ENCODE peak calls at places on chromosomes 4 and X, in six cellular contexts. One of them, this sample, is unnamed.
A peak's percentile ranks its signal among the peaks of the same experiment; 100 is the strongest.

GRCh38 chr4:121950212-121950679 is 1.6 kb downstream of the TRPC3 start:
- DNase-seq in amygdala: peak; percentile 14
- DNase-seq in naive thymus-derived CD4-positive, alpha-beta T cell: peak; percentile 80
- DNase-seq in stimulated activated CD8-positive, alpha-beta memory T cell treated with anti-CD3 and anti-CD28 coated beads, Interleukin-7, amount 100 ng/mL, for 1 hour: peak; percentile 87
- DNase-seq in ELR: peak; percentile 62
- DNase-seq in lung microvascular endothelial cell: peak; percentile 55
- DNase-seq in this sample: peak; percentile 65

GRCh38 chr4:170269950-170270349 is 180.2 kb upstream of the AADAT start:
- DNase-seq in lung microvascular endothelial cell: no peak
- DNase-seq in stimulated activated CD8-positive, alpha-beta memory T cell treated with anti-CD3 and anti-CD28 coated beads, Interleukin-7, amount 100 ng/mL, for 1 hour: no peak
- DNase-seq in amygdala: no peak
- DNase-seq in ELR: no peak
- DNase-seq in naive thymus-derived CD4-positive, alpha-beta T cell: no peak
- DNase-seq in this sample: no peak

GRCh38 chr4:37602454-37603069 is 83.6 kb downstream of the RELL1 start:
- DNase-seq in lung microvascular endothelial cell: no peak
- DNase-seq in amygdala: no peak
- DNase-seq in stimulated activated CD8-positive, alpha-beta memory T cell treated with anti-CD3 and anti-CD28 coated beads, Interleukin-7, amount 100 ng/mL, for 1 hour: no peak
- DNase-seq in ELR: no peak
- DNase-seq in naive thymus-derived CD4-positive, alpha-beta T cell: no peak
- DNase-seq in this sample: no peak

GRCh38 chr4:156241896-156242295 is 288.2 kb upstream of the CTSO start:
- DNase-seq in lung microvascular endothelial cell: no peak
- DNase-seq in naive thymus-derived CD4-positive, alpha-beta T cell: no peak
- DNase-seq in amygdala: no peak
- DNase-seq in stimulated activated CD8-positive, alpha-beta memory T cell treated with anti-CD3 and anti-CD28 coated beads, Interleukin-7, amount 100 ng/mL, for 1 hour: no peak
- DNase-seq in ELR: no peak
- DNase-seq in this sample: no peak

GRCh38 chrX:40090050-40090804 is 7.5 kb downstream of the BCOR start:
- DNase-seq in naive thymus-derived CD4-positive, alpha-beta T cell: no peak
- DNase-seq in stimulated activated CD8-positive, alpha-beta memory T cell treated with anti-CD3 and anti-CD28 coated beads, Interleukin-7, amount 100 ng/mL, for 1 hour: no peak
- DNase-seq in amygdala: no peak
- DNase-seq in lung microvascular endothelial cell: peak; percentile 17
- DNase-seq in ELR: peak; percentile 23
- DNase-seq in this sample: no peak

GRCh38 chr4:77045490-77045889 is 30.3 kb downstream of the CCNI start:
- DNase-seq in lung microvascular endothelial cell: no peak
- DNase-seq in ELR: peak; percentile 38
- DNase-seq in stimulated activated CD8-positive, alpha-beta memory T cell treated with anti-CD3 and anti-CD28 coated beads, Interleukin-7, amount 100 ng/mL, for 1 hour: no peak
- DNase-seq in amygdala: no peak
- DNase-seq in naive thymus-derived CD4-positive, alpha-beta T cell: no peak
- DNase-seq in this sample: no peak

GRCh38 chrX:153954618-153955450 is 10.4 kb upstream of the RENBP start:
- DNase-seq in lung microvascular endothelial cell: no peak
- DNase-seq in ELR: no peak
- DNase-seq in amygdala: no peak
- DNase-seq in stimulated activated CD8-positive, alpha-beta memory T cell treated with anti-CD3 and anti-CD28 coated beads, Interleukin-7, amount 100 ng/mL, for 1 hour: no peak
- DNase-seq in naive thymus-derived CD4-positive, alpha-beta T cell: no peak
- DNase-seq in this sample: no peak

GRCh38 chrX:34147345-34147744 is 15.2 kb upstream of the FAM47A start:
- DNase-seq in amygdala: no peak
- DNase-seq in lung microvascular endothelial cell: no peak
- DNase-seq in naive thymus-derived CD4-positive, alpha-beta T cell: no peak
- DNase-seq in ELR: no peak
- DNase-seq in stimulated activated CD8-positive, alpha-beta memory T cell treated with anti-CD3 and anti-CD28 coated beads, Interleukin-7, amount 100 ng/mL, for 1 hour: no peak
- DNase-seq in this sample: no peak

GRCh38 chrX:53028678-53029077 is 19.9 kb upstream of the GPR173 start:
- DNase-seq in amygdala: no peak
- DNase-seq in ELR: no peak
- DNase-seq in naive thymus-derived CD4-positive, alpha-beta T cell: no peak
- DNase-seq in lung microvascular endothelial cell: no peak
- DNase-seq in stimulated activated CD8-positive, alpha-beta memory T cell treated with anti-CD3 and anti-CD28 coated beads, Interleukin-7, amount 100 ng/mL, for 1 hour: no peak
- DNase-seq in this sample: no peak

GRCh38 chr4:181301735-181302380 is 941.3 kb upstream of the TENM3 start:
- DNase-seq in amygdala: no peak
- DNase-seq in lung microvascular endothelial cell: no peak
- DNase-seq in stimulated activated CD8-positive, alpha-beta memory T cell treated with anti-CD3 and anti-CD28 coated beads, Interleukin-7, amount 100 ng/mL, for 1 hour: no peak
- DNase-seq in naive thymus-derived CD4-positive, alpha-beta T cell: no peak
- DNase-seq in ELR: peak; percentile 50
- DNase-seq in this sample: peak; percentile 32

GRCh38 chr4:53801373-53801772 is 210.1 kb upstream of the LNX1 start:
- DNase-seq in amygdala: no peak
- DNase-seq in stimulated activated CD8-positive, alpha-beta memory T cell treated with anti-CD3 and anti-CD28 coated beads, Interleukin-7, amount 100 ng/mL, for 1 hour: no peak
- DNase-seq in naive thymus-derived CD4-positive, alpha-beta T cell: no peak
- DNase-seq in ELR: no peak
- DNase-seq in lung microvascular endothelial cell: no peak
- DNase-seq in this sample: no peak

GRCh38 chr4:85928775-85929585 is 430.9 kb downstream of the MAPK10 start:
- DNase-seq in stimulated activated CD8-positive, alpha-beta memory T cell treated with anti-CD3 and anti-CD28 coated beads, Interleukin-7, amount 100 ng/mL, for 1 hour: no peak
- DNase-seq in amygdala: no peak
- DNase-seq in ELR: peak; percentile 54
- DNase-seq in naive thymus-derived CD4-positive, alpha-beta T cell: no peak
- DNase-seq in lung microvascular endothelial cell: no peak
- DNase-seq in this sample: peak; percentile 46

GRCh38 chr4:151939670-151940069 is 178.9 kb upstream of the GATB start:
- DNase-seq in stimulated activated CD8-positive, alpha-beta memory T cell treated with anti-CD3 and anti-CD28 coated beads, Interleukin-7, amount 100 ng/mL, for 1 hour: no peak
- DNase-seq in ELR: no peak
- DNase-seq in lung microvascular endothelial cell: no peak
- DNase-seq in naive thymus-derived CD4-positive, alpha-beta T cell: no peak
- DNase-seq in amygdala: no peak
- DNase-seq in this sample: no peak

GRCh38 chrX:21373637-21374162 is 518 bp upstream of the CNKSR2 start:
- DNase-seq in stimulated activated CD8-positive, alpha-beta memory T cell treated with anti-CD3 and anti-CD28 coated beads, Interleukin-7, amount 100 ng/mL, for 1 hour: no peak
- DNase-seq in amygdala: no peak
- DNase-seq in naive thymus-derived CD4-positive, alpha-beta T cell: no peak
- DNase-seq in ELR: no peak
- DNase-seq in lung microvascular endothelial cell: no peak
- DNase-seq in this sample: no peak

GRCh38 chrX:49816435-49816834 is 12.7 kb upstream of the PAGE4 start:
- DNase-seq in amygdala: no peak
- DNase-seq in ELR: no peak
- DNase-seq in lung microvascular endothelial cell: no peak
- DNase-seq in naive thymus-derived CD4-positive, alpha-beta T cell: no peak
- DNase-seq in stimulated activated CD8-positive, alpha-beta memory T cell treated with anti-CD3 and anti-CD28 coated beads, Interleukin-7, amount 100 ng/mL, for 1 hour: no peak
- DNase-seq in this sample: no peak

GRCh38 chr4:173666-174314 is 49.5 kb downstream of the ZNF718 start:
- DNase-seq in lung microvascular endothelial cell: no peak
- DNase-seq in amygdala: no peak
- DNase-seq in stimulated activated CD8-positive, alpha-beta memory T cell treated with anti-CD3 and anti-CD28 coated beads, Interleukin-7, amount 100 ng/mL, for 1 hour: no peak
- DNase-seq in ELR: no peak
- DNase-seq in naive thymus-derived CD4-positive, alpha-beta T cell: no peak
- DNase-seq in this sample: no peak

GRCh38 chr4:188221090-188221489 is 81.8 kb downstream of the TRIML1 start:
- DNase-seq in naive thymus-derived CD4-positive, alpha-beta T cell: no peak
- DNase-seq in stimulated activated CD8-positive, alpha-beta memory T cell treated with anti-CD3 and anti-CD28 coated beads, Interleukin-7, amount 100 ng/mL, for 1 hour: no peak
- DNase-seq in ELR: no peak
- DNase-seq in lung microvascular endothelial cell: no peak
- DNase-seq in amygdala: no peak
- DNase-seq in this sample: no peak

GRCh38 chr4:8185280-8185679 is 13.8 kb upstream of the SH3TC1 start:
- DNase-seq in ELR: peak; percentile 87
- DNase-seq in stimulated activated CD8-positive, alpha-beta memory T cell treated with anti-CD3 and anti-CD28 coated beads, Interleukin-7, amount 100 ng/mL, for 1 hour: no peak
- DNase-seq in naive thymus-derived CD4-positive, alpha-beta T cell: no peak
- DNase-seq in lung microvascular endothelial cell: no peak
- DNase-seq in amygdala: no peak
- DNase-seq in this sample: peak; percentile 96

GRCh38 chr4:56128231-56128630 is 179.5 kb downstream of the CEP135 start:
- DNase-seq in lung microvascular endothelial cell: peak; percentile 16
- DNase-seq in stimulated activated CD8-positive, alpha-beta memory T cell treated with anti-CD3 and anti-CD28 coated beads, Interleukin-7, amount 100 ng/mL, for 1 hour: no peak
- DNase-seq in amygdala: no peak
- DNase-seq in naive thymus-derived CD4-positive, alpha-beta T cell: no peak
- DNase-seq in ELR: peak; percentile 23
- DNase-seq in this sample: peak; percentile 26

GRCh38 chr4:72112514-72113156 is 80.8 kb downstream of the NPFFR2 start:
- DNase-seq in naive thymus-derived CD4-positive, alpha-beta T cell: no peak
- DNase-seq in lung microvascular endothelial cell: peak; percentile 12
- DNase-seq in ELR: peak; percentile 86
- DNase-seq in stimulated activated CD8-positive, alpha-beta memory T cell treated with anti-CD3 and anti-CD28 coated beads, Interleukin-7, amount 100 ng/mL, for 1 hour: no peak
- DNase-seq in amygdala: no peak
- DNase-seq in this sample: peak; percentile 60

GRCh38 chrX:107747596-107748161 is 27.9 kb downstream of the TSC22D3 start:
- DNase-seq in ELR: peak; percentile 30
- DNase-seq in lung microvascular endothelial cell: no peak
- DNase-seq in amygdala: no peak
- DNase-seq in naive thymus-derived CD4-positive, alpha-beta T cell: no peak
- DNase-seq in stimulated activated CD8-positive, alpha-beta memory T cell treated with anti-CD3 and anti-CD28 coated beads, Interleukin-7, amount 100 ng/mL, for 1 hour: no peak
- DNase-seq in this sample: peak; percentile 83

GRCh38 chrX:114583646-114584433 is at the start of gene HTR2C:
- DNase-seq in lung microvascular endothelial cell: no peak
- DNase-seq in naive thymus-derived CD4-positive, alpha-beta T cell: no peak
- DNase-seq in ELR: no peak
- DNase-seq in stimulated activated CD8-positive, alpha-beta memory T cell treated with anti-CD3 and anti-CD28 coated beads, Interleukin-7, amount 100 ng/mL, for 1 hour: no peak
- DNase-seq in amygdala: no peak
- DNase-seq in this sample: no peak

GRCh38 chr4:118033148-118034060 is 882 bp upstream of the NDST3 start:
- DNase-seq in naive thymus-derived CD4-positive, alpha-beta T cell: no peak
- DNase-seq in lung microvascular endothelial cell: peak; percentile 68
- DNase-seq in ELR: peak; percentile 62
- DNase-seq in stimulated activated CD8-positive, alpha-beta memory T cell treated with anti-CD3 and anti-CD28 coated beads, Interleukin-7, amount 100 ng/mL, for 1 hour: no peak
- DNase-seq in amygdala: peak; percentile 41
- DNase-seq in this sample: peak; percentile 15

GRCh38 chr4:74874785-74875367 is 58.0 kb upstream of the PARM1 start:
- DNase-seq in stimulated activated CD8-positive, alpha-beta memory T cell treated with anti-CD3 and anti-CD28 coated beads, Interleukin-7, amount 100 ng/mL, for 1 hour: no peak
- DNase-seq in lung microvascular endothelial cell: peak; percentile 78
- DNase-seq in ELR: peak; percentile 76
- DNase-seq in amygdala: no peak
- DNase-seq in naive thymus-derived CD4-positive, alpha-beta T cell: peak; percentile 42
- DNase-seq in this sample: peak; percentile 78

GRCh38 chr4:79757580-79757979 is 315.4 kb downstream of the ANTXR2 start:
- DNase-seq in stimulated activated CD8-positive, alpha-beta memory T cell treated with anti-CD3 and anti-CD28 coated beads, Interleukin-7, amount 100 ng/mL, for 1 hour: no peak
- DNase-seq in ELR: no peak
- DNase-seq in amygdala: no peak
- DNase-seq in naive thymus-derived CD4-positive, alpha-beta T cell: no peak
- DNase-seq in lung microvascular endothelial cell: no peak
- DNase-seq in this sample: peak; percentile 36

GRCh38 chrX:88660836-88661235 is 86.2 kb upstream of the CPXCR1 start:
- DNase-seq in ELR: no peak
- DNase-seq in stimulated activated CD8-positive, alpha-beta memory T cell treated with anti-CD3 and anti-CD28 coated beads, Interleukin-7, amount 100 ng/mL, for 1 hour: no peak
- DNase-seq in naive thymus-derived CD4-positive, alpha-beta T cell: no peak
- DNase-seq in amygdala: no peak
- DNase-seq in lung microvascular endothelial cell: no peak
- DNase-seq in this sample: no peak

GRCh38 chrX:40671126-40671525 is 23.8 kb upstream of the CXorf38 start:
- DNase-seq in lung microvascular endothelial cell: no peak
- DNase-seq in ELR: no peak
- DNase-seq in stimulated activated CD8-positive, alpha-beta memory T cell treated with anti-CD3 and anti-CD28 coated beads, Interleukin-7, amount 100 ng/mL, for 1 hour: no peak
- DNase-seq in naive thymus-derived CD4-positive, alpha-beta T cell: no peak
- DNase-seq in amygdala: no peak
- DNase-seq in this sample: no peak

GRCh38 chrX:116114999-116115398 is 55.5 kb upstream of the AGTR2 start:
- DNase-seq in amygdala: no peak
- DNase-seq in naive thymus-derived CD4-positive, alpha-beta T cell: no peak
- DNase-seq in ELR: no peak
- DNase-seq in stimulated activated CD8-positive, alpha-beta memory T cell treated with anti-CD3 and anti-CD28 coated beads, Interleukin-7, amount 100 ng/mL, for 1 hour: no peak
- DNase-seq in lung microvascular endothelial cell: no peak
- DNase-seq in this sample: no peak

GRCh38 chrX:43971966-43972961 is 926 bp downstream of the NDP start:
- DNase-seq in ELR: peak; percentile 49
- DNase-seq in naive thymus-derived CD4-positive, alpha-beta T cell: no peak
- DNase-seq in amygdala: no peak
- DNase-seq in stimulated activated CD8-positive, alpha-beta memory T cell treated with anti-CD3 and anti-CD28 coated beads, Interleukin-7, amount 100 ng/mL, for 1 hour: no peak
- DNase-seq in lung microvascular endothelial cell: peak; percentile 4
- DNase-seq in this sample: no peak

GRCh38 chrX:123504630-123505270 is 228.1 kb downstream of the THOC2 start:
- DNase-seq in naive thymus-derived CD4-positive, alpha-beta T cell: no peak
- DNase-seq in stimulated activated CD8-positive, alpha-beta memory T cell treated with anti-CD3 and anti-CD28 coated beads, Interleukin-7, amount 100 ng/mL, for 1 hour: no peak
- DNase-seq in ELR: no peak
- DNase-seq in amygdala: no peak
- DNase-seq in lung microvascular endothelial cell: no peak
- DNase-seq in this sample: no peak

GRCh38 chr4:37243061-37243460 is 1.5 kb upstream of the NWD2 start:
- DNase-seq in amygdala: no peak
- DNase-seq in naive thymus-derived CD4-positive, alpha-beta T cell: no peak
- DNase-seq in stimulated activated CD8-positive, alpha-beta memory T cell treated with anti-CD3 and anti-CD28 coated beads, Interleukin-7, amount 100 ng/mL, for 1 hour: no peak
- DNase-seq in lung microvascular endothelial cell: no peak
- DNase-seq in ELR: no peak
- DNase-seq in this sample: no peak

GRCh38 chr4:2977116-2978097 is 14.0 kb downstream of the GRK4 start:
- DNase-seq in amygdala: no peak
- DNase-seq in ELR: peak; percentile 75
- DNase-seq in lung microvascular endothelial cell: no peak
- DNase-seq in stimulated activated CD8-positive, alpha-beta memory T cell treated with anti-CD3 and anti-CD28 coated beads, Interleukin-7, amount 100 ng/mL, for 1 hour: no peak
- DNase-seq in naive thymus-derived CD4-positive, alpha-beta T cell: no peak
- DNase-seq in this sample: peak; percentile 42

GRCh38 chr4:1576961-1577814 is 106.9 kb downstream of the FAM53A start:
- DNase-seq in ELR: no peak
- DNase-seq in amygdala: no peak
- DNase-seq in lung microvascular endothelial cell: no peak
- DNase-seq in stimulated activated CD8-positive, alpha-beta memory T cell treated with anti-CD3 and anti-CD28 coated beads, Interleukin-7, amount 100 ng/mL, for 1 hour: no peak
- DNase-seq in naive thymus-derived CD4-positive, alpha-beta T cell: no peak
- DNase-seq in this sample: no peak

This sample was measured in LHCN-M2.